ENCODE peak calls at places on chromosomes 7 and 10, in eight cellular contexts. One of them, this sample, is unnamed.

GRCh38 chr10:78292250-78292986 is 258.8 kb downstream of the RPS24 start:
- DNase-seq in germinal center: no peak
- DNase-seq in OCI-M1: no peak
- DNase-seq in mesenchymal stem cell: no peak
- DNase-seq in EL: no peak
- DNase-seq in anterior cingulate cortex: no peak
- DNase-seq in WTC11: no peak
- DNase-seq in activated effector memory CD4-positive, alpha-beta T cell treated with anti-CD3 and anti-CD28 coated beads, Interleukin-2, amount 50 U/mL, for 16 hours: no peak
- DNase-seq in this sample: no peak

GRCh38 chr7:132580277-132580676 is 4.0 kb upstream of the PLXNA4 start:
- DNase-seq in germinal center: no peak
- DNase-seq in OCI-M1: no peak
- DNase-seq in mesenchymal stem cell: peak
- DNase-seq in EL: no peak
- DNase-seq in anterior cingulate cortex: no peak
- DNase-seq in WTC11: no peak
- DNase-seq in activated effector memory CD4-positive, alpha-beta T cell treated with anti-CD3 and anti-CD28 coated beads, Interleukin-2, amount 50 U/mL, for 16 hours: no peak
- DNase-seq in this sample: no peak

GRCh38 chr7:130877236-130877635 is 143.2 kb upstream of the KLF14 start:
- DNase-seq in germinal center: no peak
- DNase-seq in OCI-M1: no peak
- DNase-seq in mesenchymal stem cell: no peak
- DNase-seq in EL: no peak
- DNase-seq in anterior cingulate cortex: no peak
- DNase-seq in WTC11: no peak
- DNase-seq in activated effector memory CD4-positive, alpha-beta T cell treated with anti-CD3 and anti-CD28 coated beads, Interleukin-2, amount 50 U/mL, for 16 hours: peak
- DNase-seq in this sample: no peak

GRCh38 chr10:114470956-114471905 is 66.9 kb upstream of the AFAP1L2 start:
- DNase-seq in germinal center: peak
- DNase-seq in OCI-M1: peak
- DNase-seq in mesenchymal stem cell: peak
- DNase-seq in EL: peak
- DNase-seq in anterior cingulate cortex: peak
- DNase-seq in WTC11: peak
- DNase-seq in activated effector memory CD4-positive, alpha-beta T cell treated with anti-CD3 and anti-CD28 coated beads, Interleukin-2, amount 50 U/mL, for 16 hours: peak
- DNase-seq in this sample: peak

GRCh38 chr7:130303551-130303950 is 10.6 kb downstream of the CPA4 start:
- DNase-seq in germinal center: no peak
- DNase-seq in OCI-M1: no peak
- DNase-seq in mesenchymal stem cell: no peak
- DNase-seq in EL: no peak
- DNase-seq in anterior cingulate cortex: no peak
- DNase-seq in WTC11: no peak
- DNase-seq in activated effector memory CD4-positive, alpha-beta T cell treated with anti-CD3 and anti-CD28 coated beads, Interleukin-2, amount 50 U/mL, for 16 hours: no peak
- DNase-seq in this sample: no peak

GRCh38 chr10:104766341-104766740 is 125.3 kb downstream of the SORCS3 start:
- DNase-seq in germinal center: no peak
- DNase-seq in OCI-M1: no peak
- DNase-seq in mesenchymal stem cell: no peak
- DNase-seq in EL: peak
- DNase-seq in anterior cingulate cortex: peak
- DNase-seq in WTC11: no peak
- DNase-seq in activated effector memory CD4-positive, alpha-beta T cell treated with anti-CD3 and anti-CD28 coated beads, Interleukin-2, amount 50 U/mL, for 16 hours: no peak
- DNase-seq in this sample: no peak

GRCh38 chr10:75632750-75633462 is 201.5 kb downstream of the LRMDA start:
- DNase-seq in germinal center: no peak
- DNase-seq in OCI-M1: no peak
- DNase-seq in mesenchymal stem cell: peak
- DNase-seq in EL: no peak
- DNase-seq in anterior cingulate cortex: no peak
- DNase-seq in WTC11: no peak
- DNase-seq in activated effector memory CD4-positive, alpha-beta T cell treated with anti-CD3 and anti-CD28 coated beads, Interleukin-2, amount 50 U/mL, for 16 hours: no peak
- DNase-seq in this sample: peak

GRCh38 chr10:47107226-47107625 is 192.8 kb upstream of the GDF10 start:
- DNase-seq in germinal center: no peak
- DNase-seq in OCI-M1: no peak
- DNase-seq in mesenchymal stem cell: no peak
- DNase-seq in EL: no peak
- DNase-seq in anterior cingulate cortex: no peak
- DNase-seq in WTC11: no peak
- DNase-seq in activated effector memory CD4-positive, alpha-beta T cell treated with anti-CD3 and anti-CD28 coated beads, Interleukin-2, amount 50 U/mL, for 16 hours: no peak
- DNase-seq in this sample: no peak

GRCh38 chr10:124168991-124169826 is 75.8 kb upstream of the CHST15 start:
- DNase-seq in germinal center: no peak
- DNase-seq in OCI-M1: no peak
- DNase-seq in mesenchymal stem cell: no peak
- DNase-seq in EL: no peak
- DNase-seq in anterior cingulate cortex: no peak
- DNase-seq in WTC11: no peak
- DNase-seq in activated effector memory CD4-positive, alpha-beta T cell treated with anti-CD3 and anti-CD28 coated beads, Interleukin-2, amount 50 U/mL, for 16 hours: peak
- DNase-seq in this sample: no peak

GRCh38 chr10:35821339-35821911 is 179.3 kb upstream of the FZD8 start:
- DNase-seq in germinal center: no peak
- DNase-seq in OCI-M1: peak
- DNase-seq in mesenchymal stem cell: peak
- DNase-seq in EL: no peak
- DNase-seq in anterior cingulate cortex: no peak
- DNase-seq in WTC11: no peak
- DNase-seq in activated effector memory CD4-positive, alpha-beta T cell treated with anti-CD3 and anti-CD28 coated beads, Interleukin-2, amount 50 U/mL, for 16 hours: no peak
- DNase-seq in this sample: no peak

GRCh38 chr7:35723011-35723410 is 28.1 kb upstream of the HERPUD2 start:
- DNase-seq in germinal center: no peak
- DNase-seq in OCI-M1: no peak
- DNase-seq in mesenchymal stem cell: peak
- DNase-seq in EL: peak
- DNase-seq in anterior cingulate cortex: no peak
- DNase-seq in WTC11: no peak
- DNase-seq in activated effector memory CD4-positive, alpha-beta T cell treated with anti-CD3 and anti-CD28 coated beads, Interleukin-2, amount 50 U/mL, for 16 hours: no peak
- DNase-seq in this sample: no peak

GRCh38 chr10:79383974-79384606 is 36.8 kb downstream of the PPIF start:
- DNase-seq in germinal center: no peak
- DNase-seq in OCI-M1: no peak
- DNase-seq in mesenchymal stem cell: no peak
- DNase-seq in EL: no peak
- DNase-seq in anterior cingulate cortex: no peak
- DNase-seq in WTC11: peak
- DNase-seq in activated effector memory CD4-positive, alpha-beta T cell treated with anti-CD3 and anti-CD28 coated beads, Interleukin-2, amount 50 U/mL, for 16 hours: no peak
- DNase-seq in this sample: no peak

GRCh38 chr10:5594271-5595036 is 69.7 kb downstream of the CALML3 start:
- DNase-seq in germinal center: no peak
- DNase-seq in OCI-M1: no peak
- DNase-seq in mesenchymal stem cell: peak
- DNase-seq in EL: peak
- DNase-seq in anterior cingulate cortex: no peak
- DNase-seq in WTC11: no peak
- DNase-seq in activated effector memory CD4-positive, alpha-beta T cell treated with anti-CD3 and anti-CD28 coated beads, Interleukin-2, amount 50 U/mL, for 16 hours: no peak
- DNase-seq in this sample: no peak

GRCh38 chr7:31311465-31312074 is 29.0 kb downstream of the NEUROD6 start:
- DNase-seq in germinal center: no peak
- DNase-seq in OCI-M1: no peak
- DNase-seq in mesenchymal stem cell: no peak
- DNase-seq in EL: no peak
- DNase-seq in anterior cingulate cortex: no peak
- DNase-seq in WTC11: peak
- DNase-seq in activated effector memory CD4-positive, alpha-beta T cell treated with anti-CD3 and anti-CD28 coated beads, Interleukin-2, amount 50 U/mL, for 16 hours: no peak
- DNase-seq in this sample: no peak

GRCh38 chr10:98425511-98426352 is 10.8 kb upstream of the PYROXD2 start:
- DNase-seq in germinal center: peak
- DNase-seq in OCI-M1: peak
- DNase-seq in mesenchymal stem cell: peak
- DNase-seq in EL: peak
- DNase-seq in anterior cingulate cortex: no peak
- DNase-seq in WTC11: peak
- DNase-seq in activated effector memory CD4-positive, alpha-beta T cell treated with anti-CD3 and anti-CD28 coated beads, Interleukin-2, amount 50 U/mL, for 16 hours: peak
- DNase-seq in this sample: no peak

GRCh38 chr7:105493928-105494325 is 28.1 kb downstream of the PUS7 start:
- DNase-seq in germinal center: no peak
- DNase-seq in OCI-M1: no peak
- DNase-seq in mesenchymal stem cell: peak
- DNase-seq in EL: peak
- DNase-seq in anterior cingulate cortex: no peak
- DNase-seq in WTC11: no peak
- DNase-seq in activated effector memory CD4-positive, alpha-beta T cell treated with anti-CD3 and anti-CD28 coated beads, Interleukin-2, amount 50 U/mL, for 16 hours: no peak
- DNase-seq in this sample: no peak

GRCh38 chr10:70323697-70324340 is 40.0 kb upstream of the NPFFR1 start:
- DNase-seq in germinal center: no peak
- DNase-seq in OCI-M1: no peak
- DNase-seq in mesenchymal stem cell: no peak
- DNase-seq in EL: no peak
- DNase-seq in anterior cingulate cortex: no peak
- DNase-seq in WTC11: peak
- DNase-seq in activated effector memory CD4-positive, alpha-beta T cell treated with anti-CD3 and anti-CD28 coated beads, Interleukin-2, amount 50 U/mL, for 16 hours: no peak
- DNase-seq in this sample: no peak

GRCh38 chr7:151113344-151114150 is 27.3 kb downstream of the AGAP3 start:
- DNase-seq in germinal center: no peak
- DNase-seq in OCI-M1: no peak
- DNase-seq in mesenchymal stem cell: peak
- DNase-seq in EL: peak
- DNase-seq in anterior cingulate cortex: no peak
- DNase-seq in WTC11: peak
- DNase-seq in activated effector memory CD4-positive, alpha-beta T cell treated with anti-CD3 and anti-CD28 coated beads, Interleukin-2, amount 50 U/mL, for 16 hours: no peak
- DNase-seq in this sample: no peak

GRCh38 chr10:909831-910230 is 21.7 kb downstream of the LARP4B start:
- DNase-seq in germinal center: no peak
- DNase-seq in OCI-M1: no peak
- DNase-seq in mesenchymal stem cell: peak
- DNase-seq in EL: peak
- DNase-seq in anterior cingulate cortex: no peak
- DNase-seq in WTC11: no peak
- DNase-seq in activated effector memory CD4-positive, alpha-beta T cell treated with anti-CD3 and anti-CD28 coated beads, Interleukin-2, amount 50 U/mL, for 16 hours: no peak
- DNase-seq in this sample: no peak

This sample was measured in Right ventricle myocardium superior.